ENCODE peak calls at places on chromosomes 11 and 22, in six cellular contexts. M, G, H, D, U and L are unnamed samples.

GRCh38 chr11:46264976-46265375 is 12.5 kb upstream of the CREB3L1 start:
- DNase-seq in M (no peak), G (no peak), H (no peak), D (no peak), U (no peak), L (no peak)

GRCh38 chr11:128342511-128343133 is 244.7 kb downstream of the ETS1 start:
- DNase-seq in M (no peak), G (peak), H (peak), D (no peak), U (peak), L (no peak)

GRCh38 chr11:2483426-2483825 is 38.6 kb downstream of the KCNQ1 start:
- DNase-seq in M (no peak), G (no peak), H (no peak), D (no peak), U (peak), L (no peak)

GRCh38 chr11:68960299-68961071 is 20.3 kb downstream of the MRGPRD start:
- DNase-seq in M (no peak), G (no peak), H (no peak), D (no peak), U (no peak), L (no peak)

GRCh38 chr11:64747961-64748715 is 4.2 kb upstream of the RASGRP2 start:
- DNase-seq in M (no peak), G (no peak), H (peak), D (no peak), U (no peak), L (no peak)

GRCh38 chr11:14819596-14819995 is 72.4 kb downstream of the CYP2R1 start:
- DNase-seq in M (no peak), G (no peak), H (peak), D (no peak), U (no peak), L (no peak)

GRCh38 chr11:111733009-111733408 is 33.2 kb downstream of the PPP2R1B start:
- DNase-seq in M (peak), G (peak), H (peak), D (no peak), U (peak), L (no peak)

GRCh38 chr22:43592470-43592869 is 180.7 kb downstream of the MPPED1 start:
- DNase-seq in M (no peak), G (no peak), H (no peak), D (no peak), U (no peak), L (peak)

GRCh38 chr11:83070878-83071640 is 638 bp downstream of the RAB30 start:
- DNase-seq in M (peak), G (peak), H (peak), D (peak), U (peak), L (no peak)

GRCh38 chr11:24496728-24497396 is at the start of gene LUZP2:
- DNase-seq in M (no peak), G (peak), H (no peak), D (peak), U (peak), L (peak)

GRCh38 chr11:69516526-69516925 is 35.1 kb downstream of the LINC01488 start:
- DNase-seq in M (no peak), G (no peak), H (peak), D (no peak), U (no peak), L (no peak)

GRCh38 chr11:7869467-7869866 is 61.6 kb downstream of the OR10A6 start:
- DNase-seq in M (no peak), G (peak), H (peak), D (no peak), U (no peak), L (no peak)

GRCh38 chr22:42780070-42780540 is 59.4 kb upstream of the A4GALT start:
- DNase-seq in M (peak), G (peak), H (peak), D (peak), U (peak), L (peak)

GRCh38 chr11:126140932-126141291 is 70.5 kb downstream of the RPUSD4 start:
- DNase-seq in M (no peak), G (peak), H (peak), D (peak), U (peak), L (no peak)

GRCh38 chr22:49966041-49966715 is 5.6 kb downstream of the PIM3 start:
- DNase-seq in M (no peak), G (no peak), H (no peak), D (no peak), U (no peak), L (peak)

GRCh38 chr11:116927163-116927772 is 89.8 kb upstream of the APOA1 start:
- DNase-seq in M (no peak), G (no peak), H (peak), D (no peak), U (no peak), L (peak)

GRCh38 chr22:49768961-49769690 is 58.5 kb downstream of the BRD1 start:
- DNase-seq in M (peak), G (peak), H (no peak), D (no peak), U (no peak), L (no peak)

GRCh38 chr11:119795231-119795630 is 66.2 kb upstream of the NECTIN1 start:
- DNase-seq in M (no peak), G (peak), H (peak), D (no peak), U (no peak), L (no peak)

GRCh38 chr11:125263268-125263790 is 98.8 kb downstream of the PKNOX2 start:
- DNase-seq in M (peak), G (peak), H (peak), D (no peak), U (peak), L (peak)

GRCh38 chr22:24894220-24894975 is 52.1 kb downstream of the LHFPL7 start:
- DNase-seq in M (peak), G (peak), H (peak), D (peak), U (peak), L (no peak)

GRCh38 chr11:933002-933820 is 7.5 kb downstream of the AP2A2 start:
- DNase-seq in M (no peak), G (peak), H (no peak), D (no peak), U (no peak), L (no peak)

GRCh38 chr11:129012880-129013279 is 70.2 kb upstream of the TP53AIP1 start:
- DNase-seq in M (no peak), G (no peak), H (no peak), D (no peak), U (no peak), L (no peak)

GRCh38 chr11:32224580-32224979 is 133.7 kb downstream of the RCN1 start:
- DNase-seq in M (no peak), G (no peak), H (no peak), D (no peak), U (no peak), L (no peak)

GRCh38 chr11:103257360-103257759 is 148.1 kb downstream of the DYNC2H1 start:
- DNase-seq in M (no peak), G (peak), H (peak), D (no peak), U (no peak), L (no peak)
- TF ChIP-seq CTCF in M (no peak), G (peak), H (peak), D (no peak), U (peak), L (peak)

DNA sequence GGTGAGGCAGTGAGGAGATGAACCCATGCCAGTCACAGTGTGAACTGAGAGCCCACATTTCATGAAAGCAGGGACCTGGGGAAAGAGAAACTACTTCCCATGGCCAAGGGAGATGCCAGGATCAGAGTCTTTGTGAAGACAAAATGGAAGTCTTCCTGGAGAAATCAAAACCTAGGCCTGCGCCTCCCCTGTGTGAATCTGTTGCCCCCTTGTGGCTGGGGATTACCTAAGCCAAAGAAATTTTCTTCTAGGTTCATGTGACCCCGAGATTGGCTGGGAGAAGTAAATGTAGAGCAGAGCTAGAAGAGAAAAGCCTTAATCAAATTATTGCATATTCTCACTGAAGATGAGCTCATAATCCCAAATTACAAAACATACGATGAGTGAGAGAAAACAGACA is 1075.3 kb downstream of the TBC1D22A start:
- DNase-seq in M (no peak), G (peak), H (peak), D (no peak), U (no peak), L (no peak)
- TF ChIP-seq CTCF in M (no peak), G (peak), H (peak), D (no peak), U (no peak), L (peak)

GRCh38 chr22:30640361-30640760 is 4.8 kb downstream of the SLC35E4 start:
- DNase-seq in M (no peak), G (no peak), H (no peak), D (no peak), U (no peak), L (no peak)

GRCh38 chr22:30637701-30638114 is 2.1 kb downstream of the SLC35E4 start:
- DNase-seq in M (no peak), G (no peak), H (peak), D (no peak), U (no peak), L (no peak)

GRCh38 chr22:30636226-30637077 is 871 bp downstream of the SLC35E4 start:
- DNase-seq in M (peak), G (no peak), H (peak), D (peak), U (peak), L (no peak)

GRCh38 chr22:30634477-30635233 is 926 bp upstream of the SLC35E4 start:
- DNase-seq in M (peak), G (peak), H (peak), D (peak), U (peak), L (peak)

GRCh38 chr22:30635273-30636225 is at the start of gene SLC35E4:
- DNase-seq in M (peak), G (peak), H (peak), D (peak), U (peak), L (peak)
- TF ChIP-seq CTCF in M (no peak), G (peak), H (peak), D (no peak), U (peak), L (no peak)

DNA sequence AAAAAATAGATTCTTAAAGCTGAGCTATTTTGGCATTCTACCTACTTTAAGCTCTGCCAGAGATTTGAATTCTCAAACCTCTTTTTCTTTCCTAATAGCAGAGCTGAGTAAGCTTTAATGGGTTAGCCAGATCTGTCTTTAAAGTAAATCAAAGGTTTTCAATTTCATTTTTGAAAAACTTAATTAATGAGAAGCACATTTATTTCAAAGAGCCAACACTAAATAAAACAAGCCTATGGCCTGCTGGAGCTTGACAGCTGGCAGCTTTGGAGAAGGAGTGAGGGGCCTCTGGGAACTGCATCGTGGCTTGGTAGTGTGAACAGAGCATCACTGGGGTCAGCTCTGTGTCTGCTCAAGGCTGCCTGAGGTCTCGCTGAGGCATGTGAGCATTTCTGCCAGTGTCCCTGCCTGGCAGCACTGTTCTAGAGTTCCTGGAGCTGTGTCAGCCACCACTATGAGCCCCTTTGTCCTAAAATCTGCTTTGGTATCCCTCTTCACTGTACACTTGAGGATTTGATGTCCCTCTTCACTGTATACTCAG is 50.4 kb upstream of the PRSS23 start:
- DNase-seq in M (no peak), G (no peak), H (no peak), D (no peak), U (no peak), L (no peak)
- TF ChIP-seq CTCF in M (no peak), G (no peak), H (no peak), D (no peak), U (no peak), L (no peak)

DNA sequence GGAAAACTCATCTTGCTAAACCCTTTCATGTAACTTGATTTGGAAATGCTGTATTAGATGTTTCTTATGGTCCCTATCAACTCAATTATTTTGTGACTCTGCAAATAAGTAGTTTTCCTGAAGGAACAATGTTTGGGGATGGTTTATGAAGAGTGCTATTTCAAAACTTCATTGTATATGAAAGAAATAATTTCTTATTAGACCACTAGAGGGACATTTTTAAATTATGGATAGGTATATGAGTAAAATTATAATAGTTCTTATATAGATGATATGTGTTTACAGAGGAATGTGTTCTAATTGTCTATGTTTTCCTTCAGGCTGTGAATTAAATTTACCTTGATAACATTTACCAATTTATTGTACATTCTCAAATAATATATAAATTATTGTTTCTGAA is 509.4 kb upstream of the RAG2 start:
- DNase-seq in M (no peak), G (no peak), H (no peak), D (no peak), U (no peak), L (no peak)
- TF ChIP-seq CTCF in M (no peak), G (no peak), H (no peak), D (no peak), U (no peak), L (peak)

GRCh38 chr11:133531971-133532651 is at the start of gene OPCML:
- DNase-seq in M (no peak), G (no peak), H (no peak), D (no peak), U (no peak), L (no peak)

GRCh38 chr11:133526790-133527189 is 5.5 kb downstream of the OPCML start:
- DNase-seq in M (no peak), G (no peak), H (no peak), D (no peak), U (no peak), L (no peak)

GRCh38 chr11:133531450-133531849 is 851 bp downstream of the OPCML start:
- DNase-seq in M (no peak), G (no peak), H (no peak), D (no peak), U (no peak), L (no peak)

GRCh38 chr11:133530501-133530835 is 1.8 kb downstream of the OPCML start:
- DNase-seq in M (no peak), G (no peak), H (no peak), D (no peak), U (no peak), L (no peak)

DNA sequence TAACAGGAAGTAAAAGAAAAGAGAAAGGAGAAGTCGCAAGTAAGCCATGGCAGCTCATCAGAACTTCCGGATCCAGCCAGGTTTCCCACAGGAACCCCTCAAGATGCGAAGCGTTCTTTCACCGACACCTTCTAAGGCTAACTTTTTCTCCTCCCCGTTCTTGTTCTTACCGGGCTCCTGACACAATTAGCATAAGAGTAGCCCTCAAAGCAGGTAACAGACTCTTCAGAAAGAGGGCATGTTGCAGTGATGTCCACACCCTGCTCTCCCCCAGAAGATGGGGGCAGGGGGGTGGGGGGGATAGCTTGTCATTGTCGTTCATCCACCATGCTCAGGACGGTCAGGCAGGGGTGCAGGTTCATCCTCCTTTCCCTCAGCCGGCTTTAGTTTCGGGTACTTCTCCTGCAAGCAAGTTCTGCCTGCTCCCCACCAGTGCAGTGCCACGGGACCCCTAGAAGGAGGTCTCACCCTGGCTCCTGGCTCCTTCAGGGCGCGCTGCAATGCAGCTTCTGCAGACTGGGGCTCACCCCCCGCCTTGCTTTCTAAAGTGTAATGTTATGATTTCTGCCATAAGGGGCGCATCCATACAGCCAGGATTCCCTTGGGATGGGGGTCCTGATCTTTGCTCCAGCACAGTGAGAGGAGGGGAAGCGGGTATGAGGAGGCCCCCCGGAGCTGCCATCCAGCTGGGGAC is 2.3 kb downstream of the OPCML start:
- DNase-seq in M (no peak), G (no peak), H (no peak), D (no peak), U (no peak), L (no peak)
- TF ChIP-seq CTCF in M (no peak), G (no peak), H (no peak), D (no peak), U (no peak), L (no peak)